ENCODE peak calls at places on chromosome 22, in ten cellular contexts. B, M, U, J, Y, F, K, R, X and L are unnamed samples.

GRCh38 chr22:30289980-30290313 is 642 bp upstream of the CASTOR1 start:
- DNase-seq in B (no peak), M (no peak), U (no peak), J (peak), Y (no peak), F (no peak), K (no peak), R (no peak), X (no peak), L (no peak)

GRCh38 chr22:30250039-30250565 is 3.5 kb upstream of the LIF start:
- DNase-seq in B (no peak), M (no peak), U (no peak), J (no peak), Y (no peak), F (no peak), K (no peak), R (no peak), X (no peak), L (no peak)

GRCh38 chr22:25281675-25282345 is 62.4 kb downstream of the CRYBB2 start:
- DNase-seq in B (no peak), M (no peak), U (no peak), J (peak), Y (no peak), F (no peak), K (no peak), R (no peak), X (no peak), L (peak)

GRCh38 chr22:29626497-29627195 is 23.2 kb downstream of the NF2 start:
- DNase-seq in B (no peak), M (no peak), U (no peak), J (no peak), Y (no peak), F (no peak), K (no peak), R (no peak), X (no peak), L (no peak)

GRCh38 chr22:16819249-16819648 is 6.0 kb downstream of the XKR3 start:
- DNase-seq in B (no peak), M (no peak), U (no peak), J (no peak), Y (no peak), F (no peak), K (no peak), R (no peak), X (no peak), L (no peak)

GRCh38 chr22:33864723-33865130 is 55.5 kb downstream of the LARGE1 start:
- DNase-seq in B (no peak), M (no peak), U (peak), J (no peak), Y (no peak), F (peak), K (no peak), R (no peak), X (no peak), L (no peak)

GRCh38 chr22:22945195-22945594 is 57.6 kb downstream of the IGLL5 start:
- DNase-seq in B (no peak), M (peak), U (no peak), J (no peak), Y (no peak), F (peak), K (no peak), R (no peak), X (peak), L (no peak)

GRCh38 chr22:39414886-39415285 is 15.3 kb downstream of the TAB1 start:
- DNase-seq in B (no peak), M (no peak), U (no peak), J (no peak), Y (no peak), F (no peak), K (no peak), R (no peak), X (no peak), L (no peak)

GRCh38 chr22:17234144-17234623 is 14.9 kb upstream of the ADA2 start:
- DNase-seq in B (no peak), M (no peak), U (no peak), J (peak), Y (no peak), F (no peak), K (no peak), R (no peak), X (no peak), L (no peak)

GRCh38 chr22:25698986-25699385 is 43.0 kb upstream of the MYO18B start:
- DNase-seq in B (no peak), M (no peak), U (no peak), J (no peak), Y (no peak), F (no peak), K (no peak), R (no peak), X (no peak), L (no peak)

GRCh38 chr22:36160499-36160942 is at the start of gene APOL3:
- DNase-seq in B (no peak), M (no peak), U (no peak), J (no peak), Y (peak), F (peak), K (peak), R (peak), X (peak), L (peak)

GRCh38 chr22:30000566-30000965 is 79.7 kb upstream of the HORMAD2 start:
- DNase-seq in B (no peak), M (no peak), U (no peak), J (no peak), Y (no peak), F (no peak), K (no peak), R (no peak), X (no peak), L (no peak)

GRCh38 chr22:29710922-29711593 is 8.7 kb upstream of the CABP7 start:
- DNase-seq in B (no peak), M (no peak), U (no peak), J (no peak), Y (no peak), F (peak), K (no peak), R (no peak), X (peak), L (no peak)

GRCh38 chr22:19213496-19214473 is 35.2 kb upstream of the SLC25A1 start:
- DNase-seq in B (no peak), M (no peak), U (no peak), J (peak), Y (no peak), F (no peak), K (no peak), R (no peak), X (no peak), L (no peak)

GRCh38 chr22:29048822-29049654 is 12.6 kb downstream of the C22orf31 start:
- DNase-seq in B (no peak), M (no peak), U (no peak), J (no peak), Y (no peak), F (no peak), K (no peak), R (no peak), X (no peak), L (peak)

GRCh38 chr22:21074092-21074715 is 28.5 kb downstream of the LRRC74B start:
- DNase-seq in B (peak), M (no peak), U (no peak), J (no peak), Y (no peak), F (no peak), K (no peak), R (no peak), X (no peak), L (peak)

GRCh38 chr22:48368975-48369525 is 1458.6 kb downstream of the BRD1 start:
- DNase-seq in B (no peak), M (no peak), U (no peak), J (no peak), Y (no peak), F (no peak), K (peak), R (no peak), X (no peak), L (no peak)

GRCh38 chr22:17828502-17829080 is 54.3 kb upstream of the BID start:
- DNase-seq in B (no peak), M (no peak), U (no peak), J (no peak), Y (no peak), F (no peak), K (no peak), R (no peak), X (no peak), L (no peak)

GRCh38 chr22:28544431-28544868 is 135.2 kb downstream of the TTC28 start:
- DNase-seq in B (no peak), M (no peak), U (no peak), J (no peak), Y (no peak), F (no peak), K (no peak), R (no peak), X (no peak), L (no peak)

GRCh38 chr22:48707749-48708557 is 1119.7 kb downstream of the BRD1 start:
- DNase-seq in B (no peak), M (no peak), U (no peak), J (no peak), Y (no peak), F (no peak), K (peak), R (no peak), X (no peak), L (no peak)

GRCh38 chr22:50304528-50305392 is 2.7 kb downstream of the PLXNB2 start:
- DNase-seq in B (no peak), M (no peak), U (no peak), J (no peak), Y (no peak), F (peak), K (peak), R (no peak), X (peak), L (peak)

GRCh38 chr22:21980547-21980946 is 2.0 kb downstream of the TOP3B start:
- DNase-seq in B (no peak), M (no peak), U (no peak), J (no peak), Y (no peak), F (no peak), K (peak), R (no peak), X (no peak), L (no peak)

GRCh38 chr22:33923660-33924246 is 3.5 kb upstream of the LARGE1 start:
- DNase-seq in B (no peak), M (no peak), U (peak), J (peak), Y (no peak), F (peak), K (peak), R (peak), X (peak), L (no peak)

GRCh38 chr22:17302616-17303015 is 66.6 kb upstream of the CECR2 start:
- DNase-seq in B (no peak), M (no peak), U (no peak), J (no peak), Y (no peak), F (no peak), K (no peak), R (no peak), X (peak), L (no peak)

GRCh38 chr22:29130490-29130889 is 57.7 kb downstream of the KREMEN1 start:
- DNase-seq in B (no peak), M (no peak), U (no peak), J (no peak), Y (no peak), F (no peak), K (peak), R (no peak), X (no peak), L (no peak)

GRCh38 chr22:32487021-32487420 is 12.4 kb downstream of the FBXO7 start:
- DNase-seq in B (no peak), M (no peak), U (no peak), J (no peak), Y (no peak), F (no peak), K (no peak), R (no peak), X (no peak), L (no peak)

GRCh38 chr22:48247829-48248228 is 1485.4 kb downstream of the TBC1D22A start:
- DNase-seq in B (no peak), M (no peak), U (no peak), J (no peak), Y (no peak), F (no peak), K (peak), R (no peak), X (no peak), L (no peak)

GRCh38 chr22:33440756-33441155 is 382.6 kb upstream of the SYN3 start:
- DNase-seq in B (no peak), M (no peak), U (no peak), J (no peak), Y (no peak), F (no peak), K (no peak), R (peak), X (no peak), L (no peak)

GRCh38 chr22:28958611-28959010 is 75.2 kb downstream of the ZNRF3 start:
- DNase-seq in B (no peak), M (no peak), U (no peak), J (no peak), Y (no peak), F (no peak), K (no peak), R (no peak), X (no peak), L (no peak)

GRCh38 chr22:23384451-23384850 is 195.6 kb downstream of the IGLL1 start:
- DNase-seq in B (no peak), M (no peak), U (no peak), J (no peak), Y (no peak), F (no peak), K (no peak), R (no peak), X (no peak), L (peak)

GRCh38 chr22:50282361-50283144 is 12.4 kb upstream of the MAPK11 start:
- DNase-seq in B (no peak), M (peak), U (no peak), J (no peak), Y (no peak), F (no peak), K (no peak), R (peak), X (peak), L (no peak)

GRCh38 chr22:50016988-50017700 is 4.6 kb upstream of the IL17REL start:
- DNase-seq in B (no peak), M (no peak), U (no peak), J (no peak), Y (peak), F (peak), K (peak), R (no peak), X (peak), L (peak)

GRCh38 chr22:17319541-17319940 is 49.7 kb upstream of the CECR2 start:
- DNase-seq in B (no peak), M (no peak), U (no peak), J (no peak), Y (no peak), F (no peak), K (no peak), R (no peak), X (no peak), L (no peak)

GRCh38 chr22:49721211-49721763 is 106.4 kb downstream of the BRD1 start:
- DNase-seq in B (no peak), M (no peak), U (no peak), J (no peak), Y (no peak), F (no peak), K (no peak), R (no peak), X (no peak), L (peak)

GRCh38 chr22:36405221-36405631 is 17.5 kb upstream of the MYH9 start:
- DNase-seq in B (no peak), M (no peak), U (no peak), J (no peak), Y (no peak), F (no peak), K (no peak), R (no peak), X (no peak), L (no peak)

GRCh38 chr22:20524004-20524481 is 16.6 kb downstream of the MED15 start:
- DNase-seq in B (no peak), M (no peak), U (no peak), J (no peak), Y (peak), F (no peak), K (no peak), R (no peak), X (no peak), L (no peak)

GRCh38 chr22:17807571-17808410 is 33.5 kb upstream of the BID start:
- DNase-seq in B (no peak), M (no peak), U (no peak), J (no peak), Y (no peak), F (no peak), K (no peak), R (no peak), X (peak), L (no peak)

GRCh38 chr22:31313366-31314147 is 21.3 kb upstream of the PIK3IP1 start:
- DNase-seq in B (no peak), M (peak), U (no peak), J (peak), Y (no peak), F (peak), K (peak), R (peak), X (peak), L (peak)
- TF ChIP-seq POLR2AphosphoS5 in B (no peak), M (peak), U (no peak), J (no peak), Y (no peak), F (peak), K (peak), R (peak), X (peak), L (peak)

DNA sequence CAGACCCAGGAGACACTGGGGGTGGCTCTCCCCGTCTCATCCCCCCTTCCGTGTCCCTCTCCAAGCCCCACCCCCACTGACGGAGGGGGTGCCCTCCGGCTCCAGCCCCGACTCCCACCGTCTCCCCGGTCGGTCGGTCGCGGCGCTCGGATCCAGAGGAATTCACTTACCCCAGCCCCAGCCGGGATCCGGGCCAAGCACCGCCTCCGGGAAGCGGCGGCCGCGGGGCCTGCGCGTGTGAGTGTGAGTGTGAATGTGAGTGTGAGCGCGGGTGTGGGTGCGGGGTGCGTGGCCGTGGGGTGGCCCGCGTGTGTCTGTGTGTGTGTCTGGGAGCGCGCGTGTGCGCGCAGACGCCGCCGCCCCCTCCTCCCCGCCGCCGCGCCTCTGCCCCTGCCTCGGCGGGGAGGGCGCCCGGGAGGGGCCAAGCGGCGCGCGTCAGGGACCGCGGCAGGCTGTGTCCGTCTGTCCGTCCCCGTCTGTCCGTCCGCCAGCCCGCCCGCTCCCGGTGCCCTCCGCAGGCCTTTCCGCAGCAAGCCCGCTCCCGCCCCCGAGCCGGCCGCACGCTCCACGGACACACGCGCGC is at the start of gene ELFN2:
- DNase-seq in B (no peak), M (no peak), U (no peak), J (peak), Y (no peak), F (no peak), K (no peak), R (no peak), X (peak), L (peak)
- TF ChIP-seq POLR2AphosphoS5 in B (no peak), M (no peak), U (no peak), J (no peak), Y (no peak), F (no peak), K (no peak), R (no peak), X (no peak), L (no peak)

DNA sequence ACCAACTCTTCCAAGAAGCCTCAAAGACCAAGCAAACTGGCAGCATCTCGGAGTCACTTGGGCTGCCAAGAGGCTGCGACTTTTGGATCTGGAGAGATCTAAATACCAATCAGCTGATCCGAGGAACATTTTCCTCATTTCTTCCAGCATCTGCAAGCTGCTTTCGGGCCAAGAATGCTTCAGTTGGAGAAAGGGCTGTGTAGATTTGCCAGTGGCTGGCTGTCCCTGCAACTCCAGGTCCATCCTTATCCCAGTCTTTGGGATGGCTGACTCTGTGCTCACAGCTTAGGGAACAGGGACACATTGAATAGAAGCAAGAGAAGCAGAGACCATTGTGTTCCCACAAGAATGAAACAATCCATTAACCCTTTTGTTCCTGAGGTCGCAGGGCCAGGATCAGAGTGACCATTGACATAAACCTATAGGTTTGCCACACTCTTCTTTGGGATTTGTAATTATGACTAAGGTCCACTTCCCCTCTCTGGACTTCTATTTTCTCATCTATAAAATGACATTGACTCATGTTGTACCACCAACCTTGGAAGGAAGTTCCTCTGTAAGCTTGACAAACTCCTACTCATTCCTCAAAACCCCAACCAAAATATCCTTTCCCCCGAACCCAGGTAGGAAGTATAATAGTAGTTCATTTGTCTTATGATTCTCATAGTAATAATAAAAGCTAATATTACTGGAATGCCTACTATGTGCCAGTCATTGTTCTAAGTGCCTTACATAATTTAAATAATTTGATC is 340.8 kb downstream of the MN1 start:
- DNase-seq in B (no peak), M (no peak), U (no peak), J (peak), Y (no peak), F (no peak), K (peak), R (no peak), X (no peak), L (no peak)
- TF ChIP-seq POLR2AphosphoS5 in B (no peak), M (no peak), U (no peak), J (no peak), Y (no peak), F (peak), K (peak), R (peak), X (peak), L (no peak)

GRCh38 chr22:38317995-38318715 is 922 bp upstream of the CSNK1E start:
- DNase-seq in B (peak), M (peak), U (no peak), J (no peak), Y (no peak), F (peak), K (peak), R (peak), X (peak), L (no peak)
- TF ChIP-seq POLR2AphosphoS5 in B (no peak), M (peak), U (no peak), J (peak), Y (no peak), F (peak), K (peak), R (peak), X (peak), L (peak)

DNA sequence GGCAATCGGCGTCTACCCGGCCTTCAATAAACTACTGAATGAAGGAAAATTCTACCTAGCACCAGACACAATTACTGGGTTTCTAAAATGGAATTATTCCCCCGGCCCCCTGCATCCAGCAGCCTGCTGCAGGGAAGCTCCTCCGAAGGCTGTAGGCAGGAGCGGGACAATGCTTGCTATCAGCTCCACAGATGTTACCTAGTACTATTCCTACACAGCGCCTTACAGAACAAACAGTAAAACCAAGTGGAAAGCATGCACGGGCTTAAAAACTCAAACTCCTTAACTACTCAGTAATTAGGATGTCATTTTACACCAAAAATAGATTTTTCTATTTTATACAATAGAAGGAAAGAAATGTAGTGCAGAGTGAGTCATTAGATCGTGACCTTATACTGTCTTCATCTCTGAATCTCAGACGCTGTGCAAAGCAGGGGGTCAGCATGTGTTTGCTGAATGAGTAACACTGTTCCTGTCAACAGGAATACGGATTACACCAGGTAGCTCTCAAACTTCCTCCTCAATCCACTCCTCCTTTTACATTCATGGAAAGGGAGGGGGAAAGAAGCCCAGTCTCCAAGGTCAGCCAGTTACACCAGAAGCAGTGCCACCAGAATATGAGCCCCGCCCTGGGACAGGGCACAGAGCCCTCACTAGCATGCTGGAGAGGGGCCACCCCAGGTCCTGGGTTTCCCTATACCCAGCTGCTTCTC is 74.9 kb downstream of the PACSIN2 start:
- DNase-seq in B (peak), M (no peak), U (no peak), J (no peak), Y (no peak), F (peak), K (no peak), R (peak), X (peak), L (peak)
- TF ChIP-seq POLR2AphosphoS5 in B (no peak), M (no peak), U (no peak), J (no peak), Y (no peak), F (peak), K (peak), R (peak), X (no peak), L (peak)

GRCh38 chr22:47159592-47159991 is 397.1 kb downstream of the TBC1D22A start:
- DNase-seq in B (no peak), M (no peak), U (no peak), J (no peak), Y (no peak), F (no peak), K (no peak), R (no peak), X (no peak), L (no peak)
- TF ChIP-seq POLR2AphosphoS5 in B (no peak), M (no peak), U (no peak), J (no peak), Y (no peak), F (no peak), K (no peak), R (no peak), X (no peak), L (no peak)